ENCODE peak calls at places on chromosomes 11 and 22, in seven cellular contexts. X is HCT116, R is HepG2, S is upper lobe of left lung, J is GM23338, C is Panc1, K is K562. B is an unnamed sample.

GRCh38 chr11:35629914-35630313 is 11.7 kb downstream of the FJX1 start:
- ATAC-seq in R (no peak), K (no peak), J (no peak), C (peak), X (peak), S (peak), B (no peak)

GRCh38 chr11:7671807-7672206 is 1.5 kb downstream of the CYB5R2 start:
- ATAC-seq in K (no peak), J (no peak), R (no peak), X (no peak), S (no peak), C (no peak), B (no peak)

GRCh38 chr11:88282789-88283188 is 54.7 kb downstream of the CTSC start:
- ATAC-seq in R (no peak), S (no peak), C (no peak), K (no peak), X (no peak), J (no peak), B (no peak)

GRCh38 chr22:35400335-35400680 is 368 bp downstream of the MCM5 start:
- ATAC-seq in S (no peak), C (peak), X (peak), J (peak), K (peak), R (peak), B (no peak)

GRCh38 chr11:85867751-85868150 is 12.6 kb downstream of the CCDC83 start:
- ATAC-seq in S (no peak), C (no peak), J (no peak), K (no peak), R (no peak), X (no peak), B (no peak)

GRCh38 chr22:45996241-45997076 is 19.5 kb upstream of the WNT7B start:
- ATAC-seq in C (peak), J (no peak), R (peak), K (peak), S (peak), X (no peak), B (peak)

GRCh38 chr11:121514401-121514981 is 61.7 kb upstream of the SORL1-AS1 start:
- ATAC-seq in X (no peak), S (no peak), K (no peak), J (peak), R (no peak), C (no peak), B (no peak)

GRCh38 chr11:1842149-1843097 is 3.6 kb downstream of the TNNI2 start:
- ATAC-seq in R (peak), J (no peak), S (no peak), K (no peak), C (no peak), X (no peak), B (no peak)

GRCh38 chr22:17368144-17368726 is 1.0 kb upstream of the CECR2 start:
- ATAC-seq in C (no peak), S (peak), X (no peak), R (no peak), J (peak), K (peak), B (no peak)

GRCh38 chr22:35549338-35549737 is 8.7 kb downstream of the RASD2 start:
- ATAC-seq in J (no peak), S (no peak), C (no peak), X (no peak), K (no peak), R (no peak), B (no peak)

GRCh38 chr11:72189448-72190250 is 2.3 kb upstream of the FOLR1 start:
- ATAC-seq in R (peak), X (no peak), K (no peak), J (peak), S (peak), C (no peak), B (no peak)

GRCh38 chr22:36415415-36416168 is 27.8 kb upstream of the MYH9 start:
- ATAC-seq in X (no peak), C (no peak), J (no peak), K (no peak), R (no peak), S (no peak), B (no peak)

GRCh38 chr22:46113910-46114517 is 36.3 kb upstream of the PPARA start:
- ATAC-seq in X (no peak), S (no peak), R (no peak), J (no peak), K (no peak), C (no peak), B (peak)

GRCh38 chr22:29933619-29934018 is 50.6 kb downstream of the MTMR3 start:
- ATAC-seq in J (no peak), S (no peak), K (no peak), C (no peak), R (no peak), X (no peak), B (no peak)

GRCh38 chr11:84273541-84273940 is 987.4 kb upstream of the CCDC90B start:
- ATAC-seq in C (no peak), J (no peak), S (no peak), X (no peak), R (no peak), K (no peak), B (no peak)

GRCh38 chr11:119496453-119496852 is 73.5 kb upstream of the THY1 start:
- ATAC-seq in S (no peak), J (no peak), K (no peak), R (no peak), C (no peak), X (no peak), B (peak)

GRCh38 chr22:41022470-41023298 is 69.7 kb upstream of the EP300 start:
- ATAC-seq in S (peak), R (peak), J (peak), X (peak), C (peak), K (peak), B (peak)

GRCh38 chr22:41021039-41021654 is 70.0 kb downstream of the RBX1 start:
- ATAC-seq in R (peak), J (peak), S (peak), K (no peak), X (peak), C (no peak), B (no peak)

GRCh38 chr22:41028841-41029240 is 63.6 kb upstream of the EP300 start:
- ATAC-seq in R (peak), X (peak), J (no peak), C (no peak), K (no peak), S (no peak), B (peak)

GRCh38 chr22:41021655-41022454 is 70.5 kb upstream of the EP300 start:
- ATAC-seq in K (peak), X (peak), J (peak), S (peak), C (peak), R (peak), B (peak)

DNA sequence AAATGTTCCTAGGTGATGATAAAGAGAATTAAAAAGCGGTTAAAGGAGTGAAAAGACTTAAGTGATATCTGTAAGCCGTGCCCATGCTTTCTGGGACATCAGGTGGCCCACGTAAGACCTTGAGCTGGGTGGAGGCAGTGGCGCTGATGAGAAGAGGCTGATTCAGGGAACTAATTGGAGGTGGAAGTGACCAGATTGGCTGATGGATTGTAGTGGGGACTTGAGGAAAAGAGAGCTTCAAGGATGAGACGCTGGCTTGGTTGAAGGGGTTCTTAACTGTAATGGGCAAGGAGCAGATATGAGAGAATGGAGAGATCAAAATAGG is 69.1 kb upstream of the EP300 start:
- ATAC-seq in S (no peak), X (no peak), J (no peak), R (no peak), K (no peak), C (no peak), B (no peak)
- H3K4me3 ChIP-seq in S (no peak), X (no peak), J (peak), R (no peak), K (no peak), C (no peak), B (no peak)

DNA sequence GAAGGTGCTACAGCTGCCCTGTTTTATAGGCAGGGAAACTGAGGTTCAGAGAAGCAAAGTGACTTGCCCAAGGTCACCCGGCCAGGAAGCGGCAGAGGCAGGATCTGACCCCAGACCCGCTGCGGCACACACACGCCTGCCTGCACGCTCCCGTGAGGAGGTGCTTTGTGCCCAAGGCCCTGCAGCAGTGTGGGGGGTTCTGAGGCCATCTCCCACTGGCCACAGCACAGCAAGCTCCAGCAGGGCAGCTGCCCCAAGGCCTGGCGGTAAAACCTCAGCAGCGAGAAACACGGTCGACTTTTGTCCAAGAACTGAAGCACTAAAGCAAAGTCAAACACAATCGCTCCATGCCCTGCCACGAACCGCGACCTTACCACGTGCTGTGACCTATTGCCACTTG is 42.7 kb downstream of the CDKN1C start:
- ATAC-seq in X (no peak), S (no peak), K (no peak), R (no peak), C (no peak), J (no peak), B (no peak)
- TF ChIP-seq POLR2AphosphoS5 in X (no peak), S (no peak), K (no peak), R (no peak), C (no peak), J (no peak), B (no peak)

GRCh38 chr11:64876835-64877341 is 1.5 kb downstream of the EHD1 start:
- ATAC-seq in X (peak), K (no peak), J (no peak), S (peak), R (peak), C (peak), B (no peak)

GRCh38 chr11:64877390-64878222 is 815 bp downstream of the EHD1 start:
- ATAC-seq in S (no peak), X (peak), J (peak), R (peak), K (peak), C (peak), B (peak)

GRCh38 chr11:64875369-64876225 is 2.8 kb downstream of the EHD1 start:
- ATAC-seq in R (peak), C (no peak), X (no peak), S (no peak), K (no peak), J (no peak), B (no peak)

GRCh38 chr11:64874841-64875240 is 3.6 kb downstream of the EHD1 start:
- ATAC-seq in R (no peak), S (no peak), C (no peak), K (no peak), X (no peak), J (no peak), B (no peak)

GRCh38 chr11:64876226-64876750 is 2.1 kb downstream of the EHD1 start:
- ATAC-seq in X (no peak), R (no peak), J (no peak), K (no peak), S (no peak), C (no peak), B (no peak)
- H3K4me3 ChIP-seq in X (peak), R (peak), J (no peak), K (peak), S (peak), C (peak), B (peak)

GRCh38 chr11:111417011-111417765 is 38.1 kb upstream of the POU2AF1 start:
- ATAC-seq in R (peak), S (no peak), X (no peak), J (no peak), K (no peak), C (no peak), B (peak)

GRCh38 chr11:111419181-111419580 is 40.1 kb upstream of the POU2AF1 start:
- ATAC-seq in X (no peak), S (no peak), R (no peak), K (no peak), J (no peak), C (no peak), B (no peak)

GRCh38 chr11:111416231-111416960 is 37.3 kb upstream of the POU2AF1 start:
- ATAC-seq in R (no peak), J (no peak), K (no peak), C (no peak), X (no peak), S (no peak), B (no peak)

GRCh38 chr11:111418436-111418787 is 39.3 kb upstream of the POU2AF1 start:
- ATAC-seq in R (no peak), J (no peak), K (no peak), C (no peak), S (no peak), X (no peak), B (no peak)

GRCh38 chr11:111417766-111418435 is 38.8 kb upstream of the POU2AF1 start:
- ATAC-seq in K (no peak), X (no peak), C (peak), R (peak), S (peak), J (no peak), B (peak)
- TF ChIP-seq POLR2AphosphoS5 in K (no peak), X (no peak), C (no peak), R (no peak), S (peak), J (no peak), B (peak)

GRCh38 chr22:50483556-50483955 is 2.2 kb downstream of the ADM2 start:
- ATAC-seq in R (no peak), J (no peak), X (no peak), C (no peak), S (no peak), K (no peak), B (no peak)
- H3K4me3 ChIP-seq in R (no peak), J (no peak), X (no peak), C (no peak), S (no peak), K (no peak), B (no peak)

GRCh38 chr11:114164546-114164945 is 105.0 kb downstream of the ZBTB16 start:
- ATAC-seq in R (no peak), S (no peak), J (no peak), K (no peak), C (no peak), X (no peak), B (no peak)

GRCh38 chr11:114162719-114163123 is 103.2 kb downstream of the ZBTB16 start:
- ATAC-seq in K (no peak), J (no peak), S (peak), C (peak), X (peak), R (no peak), B (peak)

GRCh38 chr11:114165326-114166230 is 106.1 kb downstream of the ZBTB16 start:
- ATAC-seq in R (no peak), C (no peak), X (no peak), K (no peak), S (no peak), J (no peak), B (no peak)

GRCh38 chr11:114163231-114163631 is 103.7 kb downstream of the ZBTB16 start:
- ATAC-seq in K (no peak), R (no peak), X (no peak), C (no peak), J (no peak), S (no peak), B (no peak)

GRCh38 chr11:114163830-114164401 is 104.4 kb downstream of the ZBTB16 start:
- ATAC-seq in R (no peak), J (no peak), X (no peak), S (peak), K (no peak), C (no peak), B (peak)
- TF ChIP-seq POLR2AphosphoS5 in R (no peak), J (no peak), X (no peak), S (peak), K (no peak), C (no peak), B (peak)

GRCh38 chr22:38953577-38954413 is 3.6 kb upstream of the APOBEC3A start:
- ATAC-seq in R (no peak), X (no peak), J (no peak), K (peak), C (no peak), S (peak), B (no peak)
- H3K4me3 ChIP-seq in R (no peak), X (no peak), J (no peak), K (no peak), C (no peak), S (no peak), B (no peak)

B was measured in gastroesophageal sphincter.